ENCODE peak calls at places on chromosomes 3 and 15, in eight cellular contexts. One of them, this sample, is unnamed.
A peak's percentile ranks its signal among the peaks of the same experiment; 100 is the strongest.

GRCh38 chr3:36843065-36844051 is 79.0 kb upstream of the DCLK3 start:
- DNase-seq in AG04449: no peak
- DNase-seq in PC-9: no peak
- DNase-seq in ascending aorta: no peak
- DNase-seq in ovary: no peak
- DNase-seq in lower lobe of right lung: no peak
- DNase-seq in OCI-LY7: peak; percentile 17
- DNase-seq in kidney: no peak
- DNase-seq in this sample: no peak

GRCh38 chr3:52532838-52533622 is 627 bp downstream of the NT5DC2 start:
- DNase-seq in lower lobe of right lung: no peak
- DNase-seq in kidney: peak; percentile 86
- DNase-seq in OCI-LY7: peak; percentile 43
- DNase-seq in PC-9: peak; percentile 22
- DNase-seq in ovary: peak; percentile 40
- DNase-seq in AG04449: no peak
- DNase-seq in ascending aorta: no peak
- DNase-seq in this sample: no peak

GRCh38 chr15:92062505-92062904 is 209.0 kb downstream of the SLCO3A1 start:
- DNase-seq in OCI-LY7: no peak
- DNase-seq in ovary: no peak
- DNase-seq in lower lobe of right lung: no peak
- DNase-seq in ascending aorta: no peak
- DNase-seq in PC-9: no peak
- DNase-seq in AG04449: no peak
- DNase-seq in kidney: no peak
- DNase-seq in this sample: no peak

GRCh38 chr15:85627245-85627935 is 167.3 kb downstream of the KLHL25 start:
- DNase-seq in PC-9: no peak
- DNase-seq in AG04449: no peak
- DNase-seq in OCI-LY7: no peak
- DNase-seq in ascending aorta: no peak
- DNase-seq in ovary: no peak
- DNase-seq in kidney: no peak
- DNase-seq in lower lobe of right lung: no peak
- DNase-seq in this sample: no peak

GRCh38 chr15:62765916-62766315 is 276.6 kb upstream of the TPM1 start:
- DNase-seq in ovary: no peak
- DNase-seq in PC-9: no peak
- DNase-seq in OCI-LY7: no peak
- DNase-seq in AG04449: no peak
- DNase-seq in kidney: no peak
- DNase-seq in ascending aorta: no peak
- DNase-seq in lower lobe of right lung: no peak
- DNase-seq in this sample: no peak

GRCh38 chr3:53320697-53321096 is 26.6 kb downstream of the DCP1A start:
- DNase-seq in ovary: no peak
- DNase-seq in kidney: no peak
- DNase-seq in AG04449: no peak
- DNase-seq in OCI-LY7: no peak
- DNase-seq in PC-9: no peak
- DNase-seq in lower lobe of right lung: no peak
- DNase-seq in ascending aorta: no peak
- DNase-seq in this sample: no peak

GRCh38 chr3:9690451-9691450 is 12.9 kb upstream of the CPNE9 start:
- DNase-seq in ascending aorta: no peak
- DNase-seq in OCI-LY7: peak; percentile 51
- DNase-seq in lower lobe of right lung: no peak
- DNase-seq in kidney: peak; percentile 54
- DNase-seq in PC-9: no peak
- DNase-seq in ovary: no peak
- DNase-seq in AG04449: no peak
- DNase-seq in this sample: no peak

GRCh38 chr3:39435006-39435748 is 28.7 kb downstream of the RPSA start:
- DNase-seq in AG04449: no peak
- DNase-seq in lower lobe of right lung: no peak
- DNase-seq in ovary: no peak
- DNase-seq in OCI-LY7: no peak
- DNase-seq in ascending aorta: no peak
- DNase-seq in kidney: no peak
- DNase-seq in PC-9: no peak
- DNase-seq in this sample: no peak

GRCh38 chr3:50417637-50418033 is 58.3 kb upstream of the TMEM115 start:
- DNase-seq in ovary: no peak
- DNase-seq in ascending aorta: no peak
- DNase-seq in PC-9: no peak
- DNase-seq in OCI-LY7: no peak
- DNase-seq in kidney: no peak
- DNase-seq in AG04449: no peak
- DNase-seq in lower lobe of right lung: no peak
- DNase-seq in this sample: no peak

GRCh38 chr3:150286390-150287147 is 121.5 kb upstream of the TSC22D2 start:
- DNase-seq in ovary: no peak
- DNase-seq in kidney: no peak
- DNase-seq in ascending aorta: no peak
- DNase-seq in PC-9: peak; percentile 25
- DNase-seq in AG04449: no peak
- DNase-seq in OCI-LY7: peak; percentile 59
- DNase-seq in lower lobe of right lung: no peak
- DNase-seq in this sample: peak; percentile 10

GRCh38 chr15:64017082-64017588 is 29.1 kb downstream of the DAPK2 start:
- DNase-seq in AG04449: no peak
- DNase-seq in ascending aorta: no peak
- DNase-seq in lower lobe of right lung: no peak
- DNase-seq in PC-9: peak; percentile 56
- DNase-seq in ovary: no peak
- DNase-seq in OCI-LY7: no peak
- DNase-seq in kidney: no peak
- DNase-seq in this sample: no peak

GRCh38 chr3:64267774-64268604 is 42.7 kb upstream of the PRICKLE2 start:
- DNase-seq in lower lobe of right lung: peak; percentile 54
- DNase-seq in ovary: peak; percentile 69
- DNase-seq in AG04449: no peak
- DNase-seq in ascending aorta: no peak
- DNase-seq in PC-9: peak; percentile 22
- DNase-seq in OCI-LY7: no peak
- DNase-seq in kidney: peak; percentile 84
- DNase-seq in this sample: no peak

GRCh38 chr15:25345943-25346342 is 92.9 kb downstream of the UBE3A start:
- DNase-seq in ascending aorta: peak; percentile 20
- DNase-seq in AG04449: no peak
- DNase-seq in ovary: no peak
- DNase-seq in lower lobe of right lung: no peak
- DNase-seq in OCI-LY7: no peak
- DNase-seq in PC-9: no peak
- DNase-seq in kidney: no peak
- DNase-seq in this sample: no peak

GRCh38 chr3:194255252-194256039 is 95.7 kb downstream of the CPN2 start:
- DNase-seq in AG04449: no peak
- DNase-seq in OCI-LY7: peak; percentile 18
- DNase-seq in kidney: peak; percentile 91
- DNase-seq in ascending aorta: no peak
- DNase-seq in lower lobe of right lung: peak; percentile 93
- DNase-seq in PC-9: no peak
- DNase-seq in ovary: no peak
- DNase-seq in this sample: peak; percentile 13

GRCh38 chr15:58505581-58505980 is 73.8 kb downstream of the LIPC start:
- DNase-seq in lower lobe of right lung: no peak
- DNase-seq in PC-9: no peak
- DNase-seq in ascending aorta: no peak
- DNase-seq in ovary: no peak
- DNase-seq in AG04449: no peak
- DNase-seq in OCI-LY7: no peak
- DNase-seq in kidney: no peak
- DNase-seq in this sample: no peak

GRCh38 chr3:151918253-151919029 is 45.0 kb downstream of the SUCNR1 start:
- DNase-seq in AG04449: no peak
- DNase-seq in ovary: no peak
- DNase-seq in PC-9: no peak
- DNase-seq in ascending aorta: no peak
- DNase-seq in OCI-LY7: peak; percentile 44
- DNase-seq in kidney: no peak
- DNase-seq in lower lobe of right lung: no peak
- DNase-seq in this sample: peak; percentile 13

GRCh38 chr3:184757010-184757651 is 45.3 kb upstream of the MAGEF1 start:
- DNase-seq in PC-9: no peak
- DNase-seq in lower lobe of right lung: no peak
- DNase-seq in ascending aorta: no peak
- DNase-seq in kidney: peak; percentile 83
- DNase-seq in ovary: peak; percentile 71
- DNase-seq in AG04449: peak; percentile 92
- DNase-seq in OCI-LY7: no peak
- DNase-seq in this sample: no peak

GRCh38 chr3:184759666-184760200 is 47.9 kb upstream of the MAGEF1 start:
- DNase-seq in PC-9: no peak
- DNase-seq in AG04449: no peak
- DNase-seq in kidney: peak; percentile 41
- DNase-seq in ascending aorta: no peak
- DNase-seq in lower lobe of right lung: no peak
- DNase-seq in ovary: no peak
- DNase-seq in OCI-LY7: no peak
- DNase-seq in this sample: no peak

GRCh38 chr3:184755315-184755731 is 43.5 kb upstream of the MAGEF1 start:
- DNase-seq in OCI-LY7: no peak
- DNase-seq in AG04449: no peak
- DNase-seq in kidney: peak; percentile 33
- DNase-seq in PC-9: no peak
- DNase-seq in ovary: no peak
- DNase-seq in ascending aorta: no peak
- DNase-seq in lower lobe of right lung: no peak
- DNase-seq in this sample: no peak

GRCh38 chr3:184758056-184758455 is 46.2 kb upstream of the MAGEF1 start:
- DNase-seq in ascending aorta: no peak
- DNase-seq in lower lobe of right lung: no peak
- DNase-seq in PC-9: no peak
- DNase-seq in OCI-LY7: no peak
- DNase-seq in AG04449: no peak
- DNase-seq in kidney: peak; percentile 50
- DNase-seq in ovary: no peak
- DNase-seq in this sample: no peak

DNA sequence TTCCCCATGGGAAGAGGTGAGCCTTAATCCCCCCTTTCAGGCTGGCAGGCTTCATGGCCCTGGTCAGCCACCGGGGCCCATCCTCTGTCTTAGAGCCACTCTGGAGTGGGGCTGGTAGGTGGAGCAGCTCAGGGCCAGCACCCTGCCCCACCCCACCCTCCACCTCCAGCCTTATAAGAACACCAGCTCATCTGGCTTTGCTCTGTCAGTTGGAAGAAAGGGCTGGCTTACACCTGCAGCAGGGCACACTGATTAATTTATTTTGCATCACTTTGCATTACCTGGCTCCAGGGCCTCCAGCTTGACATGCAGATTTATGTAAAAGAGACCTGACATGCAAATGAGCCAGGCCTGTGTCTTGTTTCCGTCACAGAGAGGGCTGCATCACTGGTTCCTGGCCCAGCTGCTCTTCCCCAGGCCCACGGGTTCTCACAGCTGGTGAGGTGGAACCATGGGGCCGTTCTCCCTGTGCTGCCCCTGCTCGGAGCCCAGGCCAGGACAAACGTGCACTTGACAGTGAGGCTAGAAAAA is 44.4 kb upstream of the MAGEF1 start:
- DNase-seq in OCI-LY7: no peak
- DNase-seq in AG04449: no peak
- DNase-seq in ascending aorta: no peak
- DNase-seq in ovary: no peak
- DNase-seq in lower lobe of right lung: no peak
- DNase-seq in kidney: peak; percentile 45
- DNase-seq in PC-9: no peak
- DNase-seq in this sample: no peak
- H3K4me3 ChIP-seq in OCI-LY7: no peak overlapping the region
- H3K4me3 ChIP-seq in AG04449: no peak overlapping the region
- H3K4me3 ChIP-seq in ascending aorta: no peak overlapping the region
- H3K4me3 ChIP-seq in ovary: no peak overlapping the region
- H3K4me3 ChIP-seq in lower lobe of right lung: no peak overlapping the region
- H3K4me3 ChIP-seq in kidney: no peak overlapping the region
- H3K4me3 ChIP-seq in PC-9: no peak overlapping the region
- H3K4me3 ChIP-seq in this sample: no peak overlapping the region

GRCh38 chr3:159865042-159865579 is 123.5 kb upstream of the IL12A start:
- DNase-seq in AG04449: no peak
- DNase-seq in ascending aorta: no peak
- DNase-seq in kidney: no peak
- DNase-seq in lower lobe of right lung: no peak
- DNase-seq in OCI-LY7: no peak
- DNase-seq in PC-9: no peak
- DNase-seq in ovary: no peak
- DNase-seq in this sample: no peak
- TF ChIP-seq CTCF in AG04449: no peak
- TF ChIP-seq CTCF in ascending aorta: no peak
- TF ChIP-seq CTCF in kidney: no peak
- TF ChIP-seq CTCF in lower lobe of right lung: no peak
- TF ChIP-seq CTCF in OCI-LY7: no peak
- TF ChIP-seq CTCF in PC-9: no peak
- TF ChIP-seq CTCF in ovary: no peak
- TF ChIP-seq CTCF in this sample: no peak

GRCh38 chr15:89429023-89429422 is 67.4 kb downstream of the RHCG start:
- DNase-seq in ascending aorta: no peak
- DNase-seq in PC-9: peak; percentile 25
- DNase-seq in OCI-LY7: no peak
- DNase-seq in AG04449: no peak
- DNase-seq in kidney: peak; percentile 46
- DNase-seq in lower lobe of right lung: no peak
- DNase-seq in ovary: no peak
- DNase-seq in this sample: no peak

GRCh38 chr15:89428246-89428645 is 68.1 kb downstream of the RHCG start:
- DNase-seq in ovary: no peak
- DNase-seq in lower lobe of right lung: no peak
- DNase-seq in ascending aorta: no peak
- DNase-seq in PC-9: no peak
- DNase-seq in AG04449: no peak
- DNase-seq in OCI-LY7: no peak
- DNase-seq in kidney: peak; percentile 32
- DNase-seq in this sample: no peak

GRCh38 chr15:89430530-89431341 is 65.6 kb downstream of the RHCG start:
- DNase-seq in ovary: peak; percentile 82
- DNase-seq in ascending aorta: peak; percentile 14
- DNase-seq in kidney: peak; percentile 90
- DNase-seq in AG04449: no peak
- DNase-seq in lower lobe of right lung: peak; percentile 87
- DNase-seq in OCI-LY7: peak; percentile 81
- DNase-seq in PC-9: peak; percentile 82
- DNase-seq in this sample: peak; percentile 30

GRCh38 chr15:89426500-89426899 is 69.9 kb downstream of the RHCG start:
- DNase-seq in OCI-LY7: no peak
- DNase-seq in PC-9: no peak
- DNase-seq in kidney: peak; percentile 16
- DNase-seq in ovary: no peak
- DNase-seq in AG04449: no peak
- DNase-seq in lower lobe of right lung: no peak
- DNase-seq in ascending aorta: no peak
- DNase-seq in this sample: no peak

GRCh38 chr15:89429986-89430385 is 66.4 kb downstream of the RHCG start:
- DNase-seq in kidney: peak; percentile 26
- DNase-seq in ovary: no peak
- DNase-seq in PC-9: no peak
- DNase-seq in OCI-LY7: no peak
- DNase-seq in ascending aorta: no peak
- DNase-seq in lower lobe of right lung: no peak
- DNase-seq in AG04449: no peak
- DNase-seq in this sample: no peak
- H3K4me3 ChIP-seq in kidney: no peak overlapping the region
- H3K4me3 ChIP-seq in ovary: no peak overlapping the region
- H3K4me3 ChIP-seq in PC-9: no peak overlapping the region
- H3K4me3 ChIP-seq in OCI-LY7: peak overlapping the region; percentile 64
- H3K4me3 ChIP-seq in ascending aorta: no peak overlapping the region
- H3K4me3 ChIP-seq in lower lobe of right lung: no peak overlapping the region
- H3K4me3 ChIP-seq in AG04449: no peak overlapping the region
- H3K4me3 ChIP-seq in this sample: no peak overlapping the region

GRCh38 chr3:10693457-10693856 is 122.6 kb upstream of the SLC6A11 start:
- DNase-seq in lower lobe of right lung: no peak
- DNase-seq in OCI-LY7: peak; percentile 11
- DNase-seq in AG04449: no peak
- DNase-seq in ascending aorta: no peak
- DNase-seq in kidney: no peak
- DNase-seq in ovary: no peak
- DNase-seq in PC-9: no peak
- DNase-seq in this sample: no peak
- TF ChIP-seq CTCF in lower lobe of right lung: no peak
- TF ChIP-seq CTCF in OCI-LY7: peak; percentile 57
- TF ChIP-seq CTCF in AG04449: no peak
- TF ChIP-seq CTCF in ascending aorta: no peak
- TF ChIP-seq CTCF in kidney: peak; percentile 11
- TF ChIP-seq CTCF in ovary: no peak
- TF ChIP-seq CTCF in PC-9: no peak
- TF ChIP-seq CTCF in this sample: peak; percentile 19

This sample was measured in GM12864.